ENCODE peak calls at places on chromosome 18, in seven cellular contexts. B is stimulated activated CD8-positive, alpha-beta memory T cell treated with anti-CD3 and anti-CD28 coated beads, Interleukin-2, amount 100 ng/mL, for 48 hours; R is NCI-H2081; L is activated T-helper 2 cell treated with anti-CD3 and anti-CD28 coated beads, Interferon-gamma antibody, Interleukin-2, Interleukin-4, amounts not matched to agents 10 μg/mL and 5 μg/mL and 100 μg/mL, durations not matched to agents 14 hours and 24 hours and 36 hours; V is NCI-H345; Y is activated T-cell treated with anti-CD3 and anti-CD28 coated beads for 1 hour; X is GM23338. F is an unnamed sample.

GRCh38 chr18:45645610-45646009 is 30.3 kb downstream of the SLC14A2 start:
- DNase-seq in Y (no peak), L (no peak), X (no peak), V (no peak), B (no peak), R (no peak), F (no peak)

GRCh38 chr18:21650301-21650700 is 38.2 kb downstream of the SNRPD1 start:
- DNase-seq in L (no peak), V (no peak), B (no peak), Y (no peak), X (no peak), R (no peak), F (no peak)

GRCh38 chr18:21894619-21895367 is 154.2 kb downstream of the MIB1 start:
- DNase-seq in R (no peak), Y (no peak), X (no peak), L (no peak), B (no peak), V (no peak), F (no peak)

GRCh38 chr18:26546875-26547301 is 1.5 kb downstream of the KCTD1 start:
- DNase-seq in R (no peak), B (no peak), Y (no peak), V (no peak), X (no peak), L (no peak), F (no peak)

GRCh38 chr18:54360406-54360805 is 2.7 kb downstream of the C18orf54 start:
- DNase-seq in X (no peak), Y (no peak), V (no peak), L (no peak), B (no peak), R (no peak), F (no peak)

GRCh38 chr18:59041819-59042476 is 97.7 kb upstream of the SEC11C start:
- DNase-seq in R (no peak), Y (no peak), L (no peak), B (no peak), V (no peak), X (no peak), F (no peak)

GRCh38 chr18:77223221-77223639 is 26.4 kb upstream of the GALR1 start:
- DNase-seq in V (no peak), X (peak; percentile 10), B (no peak), L (no peak), R (peak; percentile 16), Y (no peak), F (no peak)

GRCh38 chr18:55688066-55688465 is 100.1 kb upstream of the TCF4 start:
- DNase-seq in Y (no peak), L (no peak), X (no peak), V (no peak), B (no peak), R (no peak), F (no peak)

GRCh38 chr18:35949903-35950627 is 22.4 kb upstream of the RMP24 start:
- DNase-seq in L (peak; percentile 33), Y (peak; percentile 41), X (peak; percentile 96), B (no peak), R (peak; percentile 70), V (peak; percentile 79), F (peak; percentile 68)

GRCh38 chr18:54148151-54148550 is 76.3 kb downstream of the MBD2 start:
- DNase-seq in V (no peak), L (no peak), X (no peak), B (no peak), Y (no peak), R (no peak), F (no peak)

GRCh38 chr18:5512191-5512590 is 31.6 kb downstream of the EPB41L3 start:
- DNase-seq in B (no peak), Y (no peak), L (no peak), V (no peak), X (peak; percentile 29), R (no peak), F (no peak)

GRCh38 chr18:72867721-72868665 is at the start of gene NETO1:
- DNase-seq in B (no peak), X (peak; percentile 72), R (peak; percentile 38), L (no peak), Y (no peak), V (peak; percentile 39), F (peak; percentile 20)

GRCh38 chr18:39523281-39523680 is 1957.7 kb upstream of the CELF4 start:
- DNase-seq in V (no peak), L (no peak), R (no peak), Y (no peak), X (no peak), B (no peak), F (no peak)

GRCh38 chr18:70781860-70782453 is 493.1 kb downstream of the SOCS6 start:
- DNase-seq in L (peak; percentile 20), R (peak; percentile 81), X (peak; percentile 49), B (peak; percentile 1), V (peak; percentile 73), Y (peak; percentile 47), F (peak; percentile 9)

GRCh38 chr18:36600548-36600947 is 228.3 kb downstream of the TPGS2 start:
- DNase-seq in L (no peak), X (no peak), B (no peak), V (no peak), R (no peak), Y (no peak), F (no peak)

F was measured in NCI-H510A.